ENCODE peak calls at places on chromosomes 13 and 19, in four cellular contexts. T is heart right ventricle, X is dorsolateral prefrontal cortex, B is lung. J is an unnamed sample.
A peak's percentile ranks its signal among the peaks of the same experiment; 100 is the strongest.

GRCh38 chr19:49677901-49678674 is 1.0 kb downstream of the PRMT1 start:
- DNase-seq in T (peak; percentile 72), X (peak; percentile 72), B (peak; percentile 77), J (peak; percentile 40)

GRCh38 chr13:33590936-33591335 is 227.0 kb upstream of the RFC3 start:
- DNase-seq in T (no peak), X (no peak), B (no peak), J (no peak)

GRCh38 chr19:10836478-10837325 is 690 bp upstream of the TMED1 start:
- DNase-seq in T (peak; percentile 88), X (peak; percentile 83), B (peak; percentile 89), J (no peak)

GRCh38 chr19:33883869-33884519 is 87.3 kb downstream of the KCTD15 start:
- DNase-seq in T (peak; percentile 21), X (no peak), B (no peak), J (no peak)

GRCh38 chr19:33054623-33055022 is 10.1 kb downstream of the RHPN2 start:
- DNase-seq in T (no peak), X (no peak), B (no peak), J (peak; percentile 69)

GRCh38 chr13:51453959-51454703 is 1.3 kb upstream of the INTS6 start:
- DNase-seq in T (peak; percentile 22), X (no peak), B (no peak), J (peak; percentile 23)

GRCh38 chr13:39815345-39816111 is 160.1 kb downstream of the COG6 start:
- DNase-seq in T (no peak), X (no peak), B (no peak), J (no peak)

GRCh38 chr13:49357694-49358093 is 86.2 kb downstream of the CAB39L start:
- DNase-seq in T (no peak), X (no peak), B (no peak), J (no peak)

GRCh38 chr13:93230466-93230865 is 3.9 kb downstream of the GPC6 start:
- DNase-seq in T (no peak), X (no peak), B (no peak), J (no peak)

GRCh38 chr19:58037927-58038687 is 4.3 kb downstream of the ZSCAN1 start:
- DNase-seq in T (peak; percentile 42), X (peak; percentile 77), B (no peak), J (no peak)

GRCh38 chr13:50284540-50284939 is 269.3 kb downstream of the KCNRG start:
- DNase-seq in T (no peak), X (no peak), B (no peak), J (no peak)

GRCh38 chr13:49976314-49977258 is 20.3 kb upstream of the TRIM13 start:
- DNase-seq in T (peak; percentile 71), X (peak; percentile 65), B (peak; percentile 62), J (peak; percentile 63)

GRCh38 chr19:43820098-43820860 is 6.8 kb upstream of the ZNF283 start:
- DNase-seq in T (peak; percentile 52), X (peak; percentile 76), B (no peak), J (no peak)

GRCh38 chr19:49436381-49437017 is 4.8 kb downstream of the SLC17A7 start:
- DNase-seq in T (no peak), X (peak; percentile 79), B (no peak), J (no peak)

GRCh38 chr19:38849746-38850230 is at the start of gene HNRNPL:
- DNase-seq in T (peak; percentile 99), X (peak; percentile 100), B (peak; percentile 99), J (no peak)

GRCh38 chr19:7224205-7224833 is 69.9 kb downstream of the INSR start:
- DNase-seq in T (no peak), X (no peak), B (peak; percentile 50), J (peak; percentile 56)

GRCh38 chr19:13153627-13154240 is 3.5 kb downstream of the IER2 start:
- DNase-seq in T (peak; percentile 49), X (no peak), B (no peak), J (no peak)

GRCh38 chr19:32651729-32652140 is 23.2 kb downstream of the ANKRD27 start:
- DNase-seq in T (peak; percentile 46), X (no peak), B (no peak), J (no peak)

GRCh38 chr19:18349524-18350128 is 9.2 kb downstream of the PGPEP1 start:
- DNase-seq in T (peak; percentile 48), X (peak; percentile 62), B (peak; percentile 68), J (peak; percentile 42)

GRCh38 chr13:99237981-99238662 is 20.1 kb downstream of the GPR18 start:
- DNase-seq in T (no peak), X (no peak), B (no peak), J (no peak)

GRCh38 chr19:51002542-51003311 is 1.3 kb upstream of the KLK8 start:
- DNase-seq in T (no peak), X (no peak), B (no peak), J (no peak)

GRCh38 chr19:10431943-10432735 is 11.8 kb downstream of the PDE4A start:
- DNase-seq in T (peak; percentile 82), X (no peak), B (peak; percentile 62), J (peak; percentile 41)

GRCh38 chr19:45705115-45705514 is 12.6 kb downstream of the QPCTL start:
- DNase-seq in T (no peak), X (no peak), B (no peak), J (no peak)

GRCh38 chr19:42208612-42209011 is 8.9 kb downstream of the DEDD2 start:
- DNase-seq in T (no peak), X (no peak), B (no peak), J (no peak)

GRCh38 chr19:38496603-38497487 is 63.4 kb downstream of the RYR1 start:
- DNase-seq in T (peak; percentile 44), X (no peak), B (no peak), J (no peak)

GRCh38 chr13:95185851-95186250 is 115.4 kb downstream of the ABCC4 start:
- DNase-seq in T (no peak), X (no peak), B (no peak), J (no peak)

GRCh38 chr13:32080328-32080744 is 48.8 kb downstream of the FRY start:
- DNase-seq in T (no peak), X (no peak), B (no peak), J (no peak)

GRCh38 chr13:33751151-33751550 is 66.8 kb upstream of the RFC3 start:
- DNase-seq in T (no peak), X (no peak), B (no peak), J (no peak)

GRCh38 chr19:9991425-9992191 is 18.7 kb downstream of the COL5A3 start:
- DNase-seq in T (no peak), X (no peak), B (no peak), J (no peak)

GRCh38 chr13:31681133-31681532 is 58.2 kb upstream of the RXFP2 start:
- DNase-seq in T (no peak), X (no peak), B (no peak), J (no peak)

GRCh38 chr19:32581704-32582164 is 744 bp downstream of the PDCD5 start:
- DNase-seq in T (peak; percentile 37), X (peak; percentile 58), B (no peak), J (peak; percentile 11)

GRCh38 chr19:1624458-1624857 is 19.2 kb upstream of the UQCR11 start:
- DNase-seq in T (peak; percentile 50), X (no peak), B (peak; percentile 54), J (no peak)

GRCh38 chr19:604355-604754 is 14.7 kb downstream of the HCN2 start:
- DNase-seq in T (no peak), X (no peak), B (no peak), J (no peak)

GRCh38 chr19:30316000-30316491 is 56.1 kb upstream of the ZNF536 start:
- DNase-seq in T (no peak), X (no peak), B (no peak), J (no peak)

GRCh38 chr13:104473936-104474335 is 1407.7 kb upstream of the SLC10A2 start:
- DNase-seq in T (no peak), X (no peak), B (no peak), J (no peak)

GRCh38 chr19:5973867-5974635 is 3.9 kb downstream of the RANBP3 start:
- DNase-seq in T (no peak), X (no peak), B (no peak), J (no peak)
- H3K27ac ChIP-seq in T (no peak overlapping the region), X (no peak overlapping the region), B (peak overlapping the region; percentile 12), J (no peak overlapping the region)

DNA sequence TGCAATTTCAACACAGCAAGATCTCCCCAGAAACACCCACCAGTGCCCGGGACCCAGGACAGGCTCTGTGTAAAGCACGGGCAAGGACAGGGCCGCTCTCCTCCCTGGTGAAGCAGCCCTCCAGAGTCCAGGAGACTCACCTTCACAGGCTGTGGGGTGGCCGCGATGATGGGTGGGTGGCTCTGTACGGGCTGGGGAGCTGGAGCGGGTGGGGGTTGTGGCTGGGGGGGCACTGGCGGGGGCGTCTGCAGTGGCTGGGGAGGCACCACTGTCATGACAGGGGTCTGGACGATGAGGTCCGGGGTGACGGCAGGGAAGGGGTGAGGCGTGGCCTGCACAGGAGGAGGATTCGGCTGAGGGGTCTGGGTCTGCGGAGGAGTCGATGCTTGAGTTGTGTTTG is 33.0 kb upstream of the EPHX3 start:
- DNase-seq in T (no peak), X (no peak), B (no peak), J (no peak)
- H3K27ac ChIP-seq in T (peak overlapping the region; percentile 75), X (peak overlapping the region; percentile 82), B (peak overlapping the region; percentile 86), J (no peak overlapping the region)

DNA sequence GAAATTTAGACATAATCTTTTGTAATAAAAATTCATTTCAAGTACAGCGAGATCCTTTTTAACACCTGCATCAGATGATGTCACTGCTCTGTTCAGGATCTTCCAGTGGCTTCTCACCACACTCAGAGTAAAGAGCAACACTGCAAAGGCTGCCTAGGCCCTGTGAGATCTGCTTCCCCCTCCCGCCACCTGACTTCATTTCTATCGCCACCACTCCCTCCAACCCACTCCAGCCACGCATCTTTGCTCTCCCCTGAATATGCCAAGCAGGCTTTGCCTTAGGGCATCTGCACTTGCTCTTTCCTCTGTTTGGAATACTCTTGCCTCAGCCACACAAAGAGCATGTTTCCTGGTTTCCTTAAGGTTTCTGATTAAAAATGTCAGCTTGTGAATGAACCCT is 58.3 kb downstream of the MBNL2 start:
- DNase-seq in T (no peak), X (no peak), B (no peak), J (no peak)
- H3K27ac ChIP-seq in T (no peak overlapping the region), X (peak overlapping the region; percentile 28), B (no peak overlapping the region), J (peak overlapping the region; percentile 20)

DNA sequence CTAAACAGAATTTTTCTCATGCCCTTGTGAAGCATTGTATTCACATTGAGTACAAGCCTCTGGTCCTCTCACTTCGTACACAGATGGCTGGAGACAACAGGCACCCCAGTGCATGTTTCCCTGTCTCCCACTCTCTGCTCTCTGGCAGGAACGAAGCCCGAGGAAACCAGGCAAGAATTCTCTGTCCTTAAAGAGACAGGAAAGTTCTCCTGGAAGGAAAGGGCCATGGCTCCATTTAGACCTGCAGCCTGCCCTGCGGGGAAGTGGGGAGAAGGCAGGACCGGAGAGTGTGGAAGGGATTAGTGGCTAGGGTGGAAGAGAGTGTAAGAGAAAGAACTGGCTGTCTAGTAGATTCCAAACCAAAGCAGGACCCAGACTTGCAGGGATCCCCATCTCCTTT is 15.5 kb upstream of the AMER2 start:
- DNase-seq in T (no peak), X (no peak), B (no peak), J (no peak)
- H3K27ac ChIP-seq in T (no peak overlapping the region), X (no peak overlapping the region), B (no peak overlapping the region), J (no peak overlapping the region)

GRCh38 chr13:27054760-27055159 is 116.9 kb downstream of the USP12 start:
- DNase-seq in T (no peak), X (no peak), B (no peak), J (no peak)
- H3K27ac ChIP-seq in T (no peak overlapping the region), X (no peak overlapping the region), B (no peak overlapping the region), J (no peak overlapping the region)

DNA sequence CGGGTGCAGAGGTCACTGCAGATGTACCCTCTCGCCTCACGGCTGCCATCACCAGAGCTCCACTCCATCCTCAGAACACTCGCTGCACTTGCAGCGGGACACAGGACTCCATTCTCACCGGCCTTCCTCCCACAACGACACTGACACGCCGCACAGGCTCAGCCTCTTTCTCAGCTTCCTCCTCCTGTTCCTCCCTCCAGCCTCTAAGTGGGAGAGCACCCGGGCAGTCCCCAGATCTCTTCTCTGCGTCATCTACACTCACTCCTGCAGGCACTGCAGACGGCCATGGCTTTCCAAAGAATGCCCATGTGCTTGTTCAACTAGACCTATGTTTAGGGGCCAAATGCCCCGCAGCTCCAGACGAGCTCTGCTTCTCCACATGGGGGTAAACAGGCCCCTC is 14.3 kb upstream of the FKRP start:
- DNase-seq in T (no peak), X (peak; percentile 75), B (no peak), J (no peak)
- H3K27ac ChIP-seq in T (no peak overlapping the region), X (peak overlapping the region; percentile 79), B (peak overlapping the region; percentile 26), J (no peak overlapping the region)